ENCODE peak calls at places on chromosomes 6 and 20, in nine cellular contexts. H is MCF 10A; P is CD8-positive, alpha-beta T cell; I is fibroblast of pulmonary artery; G is breast epithelium; Y is upper lobe of right lung; C is psoas muscle; J is tibial artery; A is BJ. W is an unnamed sample.

GRCh38 chr6:132067286-132067685 is 116.1 kb upstream of the CCN2 start:
- DNase-seq in H (no peak), P (no peak), I (no peak), G (no peak), Y (no peak), C (no peak), J (no peak), A (peak), W (no peak)

GRCh38 chr6:8879334-8879733 is 444.0 kb upstream of the SLC35B3 start:
- DNase-seq in H (peak), P (no peak), I (no peak), G (no peak), Y (no peak), C (no peak), J (no peak), A (no peak), W (no peak)

GRCh38 chr6:43986177-43986825 is 141.0 kb downstream of the MRPL14 start:
- DNase-seq in H (no peak), P (no peak), I (no peak), G (no peak), Y (peak), C (no peak), J (no peak), A (no peak), W (no peak)

GRCh38 chr6:43776115-43776798 is 6.2 kb downstream of the VEGFA start:
- DNase-seq in H (no peak), P (no peak), I (no peak), G (no peak), Y (peak), C (no peak), J (no peak), A (no peak), W (no peak)

GRCh38 chr6:116191881-116192280 is 62.0 kb downstream of the TSPYL4 start:
- DNase-seq in H (no peak), P (no peak), I (no peak), G (no peak), Y (no peak), C (no peak), J (no peak), A (no peak), W (no peak)

GRCh38 chr6:42359021-42359420 is 92.7 kb downstream of the TRERF1 start:
- DNase-seq in H (peak), P (no peak), I (no peak), G (no peak), Y (no peak), C (no peak), J (no peak), A (no peak), W (no peak)

GRCh38 chr20:22827916-22828315 is 207.2 kb upstream of the SSTR4 start:
- DNase-seq in H (no peak), P (no peak), I (no peak), G (no peak), Y (no peak), C (no peak), J (no peak), A (no peak), W (no peak)

GRCh38 chr6:71499667-71500066 is 211.1 kb downstream of the OGFRL1 start:
- DNase-seq in H (no peak), P (no peak), I (no peak), G (no peak), Y (no peak), C (no peak), J (no peak), A (no peak), W (no peak)

GRCh38 chr20:50932016-50932338 is 740 bp upstream of the ADNP start:
- DNase-seq in H (no peak), P (no peak), I (no peak), G (no peak), Y (no peak), C (no peak), J (no peak), A (no peak), W (no peak)

GRCh38 chr20:40532103-40532502 is 156.9 kb downstream of the MAFB start:
- DNase-seq in H (peak), P (no peak), I (peak), G (no peak), Y (no peak), C (no peak), J (no peak), A (no peak), W (no peak)

GRCh38 chr6:7896465-7896987 is 14.1 kb downstream of the TXNDC5 start:
- DNase-seq in H (no peak), P (no peak), I (no peak), G (no peak), Y (no peak), C (no peak), J (no peak), A (no peak), W (no peak)

GRCh38 chr20:37188787-37189186 is 9.4 kb upstream of the MROH8 start:
- DNase-seq in H (no peak), P (no peak), I (no peak), G (no peak), Y (no peak), C (no peak), J (no peak), A (no peak), W (no peak)

GRCh38 chr20:17807670-17808069 is 107.9 kb downstream of the BANF2 start:
- DNase-seq in H (no peak), P (no peak), I (no peak), G (no peak), Y (no peak), C (no peak), J (no peak), A (no peak), W (no peak)

GRCh38 chr20:34651200-34651599 is 25.7 kb downstream of the PIGU start:
- DNase-seq in H (no peak), P (no peak), I (no peak), G (no peak), Y (no peak), C (no peak), J (no peak), A (no peak), W (no peak)

GRCh38 chr6:39980839-39981580 is 46.7 kb upstream of the MOCS1 start:
- DNase-seq in H (peak), P (no peak), I (peak), G (peak), Y (no peak), C (no peak), J (peak), A (no peak), W (peak)

GRCh38 chr6:13563009-13563408 is 11.4 kb upstream of the SIRT5 start:
- DNase-seq in H (no peak), P (no peak), I (no peak), G (no peak), Y (no peak), C (no peak), J (no peak), A (no peak), W (no peak)

GRCh38 chr6:97401533-97401932 is 118.5 kb upstream of the MMS22L start:
- DNase-seq in H (no peak), P (no peak), I (peak), G (no peak), Y (no peak), C (no peak), J (no peak), A (peak), W (no peak)

GRCh38 chr6:129882510-129883023 is 21.5 kb upstream of the TMEM244 start:
- DNase-seq in H (no peak), P (no peak), I (no peak), G (no peak), Y (no peak), C (no peak), J (no peak), A (no peak), W (no peak)

GRCh38 chr6:13605634-13606033 is 9.5 kb upstream of the NOL7 start:
- DNase-seq in H (no peak), P (no peak), I (no peak), G (no peak), Y (no peak), C (no peak), J (no peak), A (no peak), W (no peak)

GRCh38 chr6:4441981-4442434 is 306.6 kb upstream of the ECI2 start:
- DNase-seq in H (peak), P (no peak), I (peak), G (no peak), Y (no peak), C (no peak), J (no peak), A (no peak), W (no peak)

GRCh38 chr6:11096109-11096508 is 2.5 kb downstream of the SMIM13 start:
- DNase-seq in H (peak), P (no peak), I (peak), G (peak), Y (no peak), C (no peak), J (no peak), A (no peak), W (no peak)

GRCh38 chr6:156585859-156586258 is 191.3 kb upstream of the ARID1B start:
- DNase-seq in H (peak), P (no peak), I (no peak), G (no peak), Y (no peak), C (no peak), J (no peak), A (no peak), W (no peak)

GRCh38 chr20:53655909-53656652 is 62.4 kb upstream of the ZNF217 start:
- DNase-seq in H (no peak), P (no peak), I (no peak), G (no peak), Y (no peak), C (no peak), J (no peak), A (no peak), W (no peak)

GRCh38 chr20:58714340-58714922 is 21.8 kb downstream of the NPEPL1 start:
- DNase-seq in H (no peak), P (no peak), I (no peak), G (no peak), Y (peak), C (no peak), J (no peak), A (no peak), W (no peak)

GRCh38 chr6:111484655-111484974 is 1.6 kb upstream of the REV3L start:
- DNase-seq in H (no peak), P (no peak), I (no peak), G (no peak), Y (no peak), C (no peak), J (no peak), A (no peak), W (no peak)

GRCh38 chr20:56985286-56985685 is 281.2 kb downstream of the BMP7 start:
- DNase-seq in H (peak), P (no peak), I (no peak), G (no peak), Y (no peak), C (no peak), J (no peak), A (no peak), W (no peak)

GRCh38 chr20:48102076-48102787 is 317.0 kb upstream of the SULF2 start:
- DNase-seq in H (no peak), P (no peak), I (no peak), G (no peak), Y (peak), C (no peak), J (no peak), A (no peak), W (no peak)

GRCh38 chr6:154113392-154113791 is 74.4 kb downstream of the OPRM1 start:
- DNase-seq in H (no peak), P (no peak), I (no peak), G (no peak), Y (no peak), C (no peak), J (no peak), A (no peak), W (no peak)

GRCh38 chr6:138690975-138691594 is 82.5 kb upstream of the CCDC28A start:
- DNase-seq in H (no peak), P (no peak), I (no peak), G (no peak), Y (no peak), C (no peak), J (no peak), A (no peak), W (no peak)

GRCh38 chr20:34493646-34494045 is 22.6 kb upstream of the DYNLRB1 start:
- DNase-seq in H (no peak), P (no peak), I (no peak), G (no peak), Y (no peak), C (no peak), J (no peak), A (no peak), W (no peak)

GRCh38 chr6:34331361-34332050 is 61.0 kb downstream of the NUDT3 start:
- DNase-seq in H (no peak), P (no peak), I (peak), G (no peak), Y (no peak), C (no peak), J (no peak), A (no peak), W (no peak)

GRCh38 chr6:33602180-33602579 is 18.9 kb upstream of the ITPR3 start:
- DNase-seq in H (no peak), P (no peak), I (no peak), G (no peak), Y (no peak), C (no peak), J (no peak), A (no peak), W (no peak)

GRCh38 chr6:42104095-42104806 is 38.2 kb downstream of the C6orf132 start:
- DNase-seq in H (no peak), P (peak), I (peak), G (no peak), Y (peak), C (peak), J (peak), A (no peak), W (peak)

GRCh38 chr20:52747736-52748135 is 224.4 kb upstream of the TSHZ2 start:
- DNase-seq in H (peak), P (no peak), I (peak), G (no peak), Y (no peak), C (no peak), J (no peak), A (no peak), W (no peak)

GRCh38 chr6:135722679-135723078 is 128.8 kb upstream of the PDE7B start:
- DNase-seq in H (peak), P (no peak), I (peak), G (no peak), Y (no peak), C (no peak), J (no peak), A (peak), W (no peak)

GRCh38 chr20:31496761-31497295 is 17.4 kb upstream of the HM13 start:
- DNase-seq in H (peak), P (no peak), I (peak), G (peak), Y (no peak), C (peak), J (peak), A (no peak), W (no peak)

GRCh38 chr20:31490752-31491151 is 15.7 kb downstream of the REM1 start:
- DNase-seq in H (no peak), P (no peak), I (no peak), G (no peak), Y (no peak), C (no peak), J (no peak), A (no peak), W (no peak)

GRCh38 chr20:31489152-31489551 is 14.1 kb downstream of the REM1 start:
- DNase-seq in H (no peak), P (no peak), I (no peak), G (no peak), Y (no peak), C (no peak), J (no peak), A (no peak), W (no peak)

GRCh38 chr20:31497838-31498540 is 16.3 kb upstream of the HM13 start:
- DNase-seq in H (peak), P (no peak), I (peak), G (no peak), Y (no peak), C (peak), J (no peak), A (no peak), W (no peak)

GRCh38 chr20:31494131-31494530 is 19.0 kb downstream of the REM1 start:
- DNase-seq in H (peak), P (no peak), I (peak), G (no peak), Y (no peak), C (no peak), J (no peak), A (no peak), W (peak)
- TF ChIP-seq CTCF in H (peak), P (no peak), I (peak), G (no peak), Y (peak), C (no peak), J (peak), A (peak), W (peak)

DNA sequence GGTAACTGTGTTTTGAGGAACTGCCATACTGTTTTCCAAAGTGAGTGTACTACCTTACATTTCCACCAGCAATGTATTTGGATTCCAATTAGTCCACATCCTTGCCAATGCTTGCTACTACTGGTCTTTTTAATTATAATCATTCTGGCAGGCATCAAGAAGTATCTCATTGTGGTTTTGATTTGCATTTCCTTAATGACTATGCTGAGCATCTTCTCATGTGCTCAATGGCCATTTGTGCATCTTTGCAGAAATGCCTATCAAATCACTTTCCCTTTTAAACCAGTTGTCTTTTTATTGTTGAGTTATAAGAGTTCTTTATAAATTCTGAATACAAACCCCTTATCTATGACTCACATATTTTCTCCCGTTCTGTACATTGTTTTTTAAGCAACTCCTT is 75.9 kb downstream of the ATG5 start:
- DNase-seq in H (no peak), P (no peak), I (no peak), G (no peak), Y (no peak), C (no peak), J (no peak), A (no peak), W (no peak)
- TF ChIP-seq CTCF in H (no peak), P (no peak), I (no peak), G (no peak), Y (no peak), C (no peak), J (no peak), A (no peak), W (no peak)

GRCh38 chr6:113854531-113855499 is 2.3 kb upstream of the MARCKS start:
- DNase-seq in H (no peak), P (no peak), I (peak), G (peak), Y (peak), C (peak), J (peak), A (no peak), W (peak)
- TF ChIP-seq CTCF in H (no peak), P (no peak), I (peak), G (no peak), Y (no peak), C (no peak), J (no peak), A (peak), W (no peak)

GRCh38 chr20:15265910-15266309 is 928.5 kb upstream of the FLRT3 start:
- DNase-seq in H (no peak), P (no peak), I (no peak), G (no peak), Y (no peak), C (no peak), J (no peak), A (no peak), W (no peak)

GRCh38 chr20:15267935-15268334 is 930.5 kb upstream of the FLRT3 start:
- DNase-seq in H (no peak), P (no peak), I (no peak), G (no peak), Y (no peak), C (no peak), J (no peak), A (no peak), W (no peak)
- TF ChIP-seq CTCF in H (no peak), P (no peak), I (no peak), G (no peak), Y (no peak), C (no peak), J (no peak), A (no peak), W (no peak)

GRCh38 chr6:169638915-169639314 is 62.9 kb downstream of the WDR27 start:
- DNase-seq in H (no peak), P (no peak), I (no peak), G (no peak), Y (no peak), C (no peak), J (no peak), A (no peak), W (no peak)

GRCh38 chr6:169640983-169641382 is 60.8 kb downstream of the WDR27 start:
- DNase-seq in H (no peak), P (no peak), I (no peak), G (no peak), Y (no peak), C (no peak), J (no peak), A (no peak), W (no peak)

GRCh38 chr6:169641461-169642085 is 60.3 kb downstream of the WDR27 start:
- DNase-seq in H (no peak), P (no peak), I (no peak), G (no peak), Y (no peak), C (no peak), J (no peak), A (no peak), W (no peak)

GRCh38 chr6:169639653-169640278 is 62.1 kb downstream of the WDR27 start:
- DNase-seq in H (no peak), P (no peak), I (no peak), G (no peak), Y (no peak), C (no peak), J (no peak), A (no peak), W (no peak)

GRCh38 chr6:169640347-169640972 is 61.4 kb downstream of the WDR27 start:
- DNase-seq in H (no peak), P (no peak), I (peak), G (no peak), Y (no peak), C (no peak), J (no peak), A (no peak), W (no peak)
- TF ChIP-seq CTCF in H (no peak), P (no peak), I (no peak), G (no peak), Y (no peak), C (no peak), J (peak), A (peak), W (no peak)

GRCh38 chr6:161038229-161039003 is 46.8 kb downstream of the MAP3K4 start:
- DNase-seq in H (peak), P (no peak), I (peak), G (peak), Y (no peak), C (peak), J (no peak), A (peak), W (no peak)
- TF ChIP-seq CTCF in H (no peak), P (no peak), I (peak), G (no peak), Y (no peak), C (no peak), J (no peak), A (peak), W (no peak)

GRCh38 chr6:157982580-157983438 is 1.1 kb downstream of the SYNJ2 start:
- DNase-seq in H (peak), P (no peak), I (peak), G (no peak), Y (peak), C (no peak), J (peak), A (no peak), W (no peak)
- TF ChIP-seq CTCF in H (peak), P (no peak), I (peak), G (no peak), Y (no peak), C (no peak), J (peak), A (peak), W (peak)

GRCh38 chr6:22436134-22436533 is 133.2 kb upstream of the HDGFL1 start:
- DNase-seq in H (peak), P (no peak), I (no peak), G (no peak), Y (no peak), C (no peak), J (no peak), A (no peak), W (no peak)

GRCh38 chr6:22433745-22434144 is 135.6 kb upstream of the HDGFL1 start:
- DNase-seq in H (peak), P (no peak), I (no peak), G (no peak), Y (no peak), C (no peak), J (no peak), A (no peak), W (no peak)

GRCh38 chr6:22437665-22438064 is 131.7 kb upstream of the HDGFL1 start:
- DNase-seq in H (no peak), P (no peak), I (no peak), G (no peak), Y (no peak), C (no peak), J (no peak), A (no peak), W (no peak)

GRCh38 chr6:22435151-22435550 is 134.2 kb upstream of the HDGFL1 start:
- DNase-seq in H (no peak), P (no peak), I (no peak), G (no peak), Y (no peak), C (no peak), J (no peak), A (no peak), W (no peak)

GRCh38 chr6:22432060-22432459 is 135.2 kb upstream of the PRL start:
- DNase-seq in H (no peak), P (no peak), I (no peak), G (no peak), Y (no peak), C (no peak), J (no peak), A (no peak), W (no peak)
- TF ChIP-seq CTCF in H (no peak), P (no peak), I (no peak), G (no peak), Y (no peak), C (no peak), J (no peak), A (no peak), W (no peak)

W was measured in neural crest cell.